ENCODE peak calls at places on chromosome 13, in six cellular contexts. One of them, this sample, is unnamed.

GRCh38 chr13:40341501-40341900 is 324.9 kb downstream of the FOXO1 start:
- DNase-seq in astrocyte of the spinal cord: no peak
- DNase-seq in ELR: no peak
- DNase-seq in lung microvascular endothelial cell: no peak
- DNase-seq in stimulated activated CD4-positive, alpha-beta T cell treated with anti-CD3 and anti-CD28 coated beads, Interleukin-4, amount 100 ng/mL, for 24 hours: no peak
- DNase-seq in nucleus accumbens: no peak
- DNase-seq in this sample: no peak

GRCh38 chr13:28131646-28132045 is 6.7 kb upstream of the PAN3 start:
- DNase-seq in astrocyte of the spinal cord: no peak
- DNase-seq in ELR: no peak
- DNase-seq in lung microvascular endothelial cell: no peak
- DNase-seq in stimulated activated CD4-positive, alpha-beta T cell treated with anti-CD3 and anti-CD28 coated beads, Interleukin-4, amount 100 ng/mL, for 24 hours: no peak
- DNase-seq in nucleus accumbens: no peak
- DNase-seq in this sample: no peak

GRCh38 chr13:113650275-113650674 is 7.7 kb downstream of the ATP4B start:
- DNase-seq in astrocyte of the spinal cord: no peak
- DNase-seq in ELR: no peak
- DNase-seq in lung microvascular endothelial cell: no peak
- DNase-seq in stimulated activated CD4-positive, alpha-beta T cell treated with anti-CD3 and anti-CD28 coated beads, Interleukin-4, amount 100 ng/mL, for 24 hours: no peak
- DNase-seq in nucleus accumbens: no peak
- DNase-seq in this sample: no peak

GRCh38 chr13:102812616-102813287 is 13.8 kb downstream of the BIVM start:
- DNase-seq in astrocyte of the spinal cord: peak
- DNase-seq in ELR: peak
- DNase-seq in lung microvascular endothelial cell: no peak
- DNase-seq in stimulated activated CD4-positive, alpha-beta T cell treated with anti-CD3 and anti-CD28 coated beads, Interleukin-4, amount 100 ng/mL, for 24 hours: no peak
- DNase-seq in nucleus accumbens: no peak
- DNase-seq in this sample: no peak

GRCh38 chr13:29573190-29573589 is 22.3 kb downstream of the SLC7A1 start:
- DNase-seq in astrocyte of the spinal cord: no peak
- DNase-seq in ELR: no peak
- DNase-seq in lung microvascular endothelial cell: peak
- DNase-seq in stimulated activated CD4-positive, alpha-beta T cell treated with anti-CD3 and anti-CD28 coated beads, Interleukin-4, amount 100 ng/mL, for 24 hours: no peak
- DNase-seq in nucleus accumbens: peak
- DNase-seq in this sample: no peak

GRCh38 chr13:26697069-26697955 is 63.3 kb downstream of the GPR12 start:
- DNase-seq in astrocyte of the spinal cord: no peak
- DNase-seq in ELR: no peak
- DNase-seq in lung microvascular endothelial cell: no peak
- DNase-seq in stimulated activated CD4-positive, alpha-beta T cell treated with anti-CD3 and anti-CD28 coated beads, Interleukin-4, amount 100 ng/mL, for 24 hours: no peak
- DNase-seq in nucleus accumbens: no peak
- DNase-seq in this sample: no peak

GRCh38 chr13:110185696-110186095 is 121.3 kb downstream of the COL4A1 start:
- DNase-seq in astrocyte of the spinal cord: peak
- DNase-seq in ELR: no peak
- DNase-seq in lung microvascular endothelial cell: no peak
- DNase-seq in stimulated activated CD4-positive, alpha-beta T cell treated with anti-CD3 and anti-CD28 coated beads, Interleukin-4, amount 100 ng/mL, for 24 hours: no peak
- DNase-seq in nucleus accumbens: no peak
- DNase-seq in this sample: no peak

GRCh38 chr13:82606008-82606407 is 1276.3 kb downstream of the SLITRK1 start:
- DNase-seq in astrocyte of the spinal cord: no peak
- DNase-seq in ELR: no peak
- DNase-seq in lung microvascular endothelial cell: no peak
- DNase-seq in stimulated activated CD4-positive, alpha-beta T cell treated with anti-CD3 and anti-CD28 coated beads, Interleukin-4, amount 100 ng/mL, for 24 hours: no peak
- DNase-seq in nucleus accumbens: no peak
- DNase-seq in this sample: no peak

GRCh38 chr13:42334329-42334706 is 62.4 kb downstream of the AKAP11 start:
- DNase-seq in astrocyte of the spinal cord: no peak
- DNase-seq in ELR: no peak
- DNase-seq in lung microvascular endothelial cell: no peak
- DNase-seq in stimulated activated CD4-positive, alpha-beta T cell treated with anti-CD3 and anti-CD28 coated beads, Interleukin-4, amount 100 ng/mL, for 24 hours: no peak
- DNase-seq in nucleus accumbens: no peak
- DNase-seq in this sample: no peak

GRCh38 chr13:30866692-30867669 is 39.1 kb upstream of the MEDAG start:
- DNase-seq in astrocyte of the spinal cord: no peak
- DNase-seq in ELR: no peak
- DNase-seq in lung microvascular endothelial cell: no peak
- DNase-seq in stimulated activated CD4-positive, alpha-beta T cell treated with anti-CD3 and anti-CD28 coated beads, Interleukin-4, amount 100 ng/mL, for 24 hours: no peak
- DNase-seq in nucleus accumbens: no peak
- DNase-seq in this sample: no peak

GRCh38 chr13:76472916-76473315 is 413.3 kb downstream of the KCTD12 start:
- DNase-seq in astrocyte of the spinal cord: no peak
- DNase-seq in ELR: no peak
- DNase-seq in lung microvascular endothelial cell: peak
- DNase-seq in stimulated activated CD4-positive, alpha-beta T cell treated with anti-CD3 and anti-CD28 coated beads, Interleukin-4, amount 100 ng/mL, for 24 hours: no peak
- DNase-seq in nucleus accumbens: no peak
- DNase-seq in this sample: no peak

GRCh38 chr13:111005808-111006494 is 91.1 kb upstream of the ANKRD10 start:
- DNase-seq in astrocyte of the spinal cord: peak
- DNase-seq in ELR: no peak
- DNase-seq in lung microvascular endothelial cell: peak
- DNase-seq in stimulated activated CD4-positive, alpha-beta T cell treated with anti-CD3 and anti-CD28 coated beads, Interleukin-4, amount 100 ng/mL, for 24 hours: no peak
- DNase-seq in nucleus accumbens: no peak
- DNase-seq in this sample: no peak

GRCh38 chr13:45331981-45332830 is 8.8 kb downstream of the TPT1 start:
- DNase-seq in astrocyte of the spinal cord: peak
- DNase-seq in ELR: peak
- DNase-seq in lung microvascular endothelial cell: peak
- DNase-seq in stimulated activated CD4-positive, alpha-beta T cell treated with anti-CD3 and anti-CD28 coated beads, Interleukin-4, amount 100 ng/mL, for 24 hours: no peak
- DNase-seq in nucleus accumbens: no peak
- DNase-seq in this sample: no peak

GRCh38 chr13:98896083-98896867 is 81.6 kb downstream of the DOCK9 start:
- DNase-seq in astrocyte of the spinal cord: no peak
- DNase-seq in ELR: no peak
- DNase-seq in lung microvascular endothelial cell: no peak
- DNase-seq in stimulated activated CD4-positive, alpha-beta T cell treated with anti-CD3 and anti-CD28 coated beads, Interleukin-4, amount 100 ng/mL, for 24 hours: no peak
- DNase-seq in nucleus accumbens: no peak
- DNase-seq in this sample: no peak

GRCh38 chr13:100541882-100542545 is 46.6 kb downstream of the GGACT start:
- DNase-seq in astrocyte of the spinal cord: no peak
- DNase-seq in ELR: no peak
- DNase-seq in lung microvascular endothelial cell: no peak
- DNase-seq in stimulated activated CD4-positive, alpha-beta T cell treated with anti-CD3 and anti-CD28 coated beads, Interleukin-4, amount 100 ng/mL, for 24 hours: no peak
- DNase-seq in nucleus accumbens: no peak
- DNase-seq in this sample: no peak

GRCh38 chr13:41916173-41916954 is 44.5 kb downstream of the VWA8 start:
- DNase-seq in astrocyte of the spinal cord: peak
- DNase-seq in ELR: peak
- DNase-seq in lung microvascular endothelial cell: peak
- DNase-seq in stimulated activated CD4-positive, alpha-beta T cell treated with anti-CD3 and anti-CD28 coated beads, Interleukin-4, amount 100 ng/mL, for 24 hours: peak
- DNase-seq in nucleus accumbens: no peak
- DNase-seq in this sample: no peak

GRCh38 chr13:21668665-21669599 is 1.9 kb upstream of the FGF9 start:
- DNase-seq in astrocyte of the spinal cord: peak
- DNase-seq in ELR: peak
- DNase-seq in lung microvascular endothelial cell: peak
- DNase-seq in stimulated activated CD4-positive, alpha-beta T cell treated with anti-CD3 and anti-CD28 coated beads, Interleukin-4, amount 100 ng/mL, for 24 hours: peak
- DNase-seq in nucleus accumbens: no peak
- DNase-seq in this sample: no peak

GRCh38 chr13:111572956-111573355 is 252.5 kb downstream of the TEX29 start:
- DNase-seq in astrocyte of the spinal cord: no peak
- DNase-seq in ELR: no peak
- DNase-seq in lung microvascular endothelial cell: no peak
- DNase-seq in stimulated activated CD4-positive, alpha-beta T cell treated with anti-CD3 and anti-CD28 coated beads, Interleukin-4, amount 100 ng/mL, for 24 hours: no peak
- DNase-seq in nucleus accumbens: no peak
- DNase-seq in this sample: no peak

GRCh38 chr13:35621989-35622388 is 145.5 kb upstream of the MAB21L1 start:
- DNase-seq in astrocyte of the spinal cord: no peak
- DNase-seq in ELR: peak
- DNase-seq in lung microvascular endothelial cell: no peak
- DNase-seq in stimulated activated CD4-positive, alpha-beta T cell treated with anti-CD3 and anti-CD28 coated beads, Interleukin-4, amount 100 ng/mL, for 24 hours: no peak
- DNase-seq in nucleus accumbens: no peak
- DNase-seq in this sample: no peak

GRCh38 chr13:73340069-73340468 is 281.3 kb downstream of the KLF5 start:
- DNase-seq in astrocyte of the spinal cord: no peak
- DNase-seq in ELR: peak
- DNase-seq in lung microvascular endothelial cell: no peak
- DNase-seq in stimulated activated CD4-positive, alpha-beta T cell treated with anti-CD3 and anti-CD28 coated beads, Interleukin-4, amount 100 ng/mL, for 24 hours: no peak
- DNase-seq in nucleus accumbens: no peak
- DNase-seq in this sample: no peak

GRCh38 chr13:26855071-26855470 is 94.5 kb upstream of the GPR12 start:
- DNase-seq in astrocyte of the spinal cord: no peak
- DNase-seq in ELR: no peak
- DNase-seq in lung microvascular endothelial cell: no peak
- DNase-seq in stimulated activated CD4-positive, alpha-beta T cell treated with anti-CD3 and anti-CD28 coated beads, Interleukin-4, amount 100 ng/mL, for 24 hours: no peak
- DNase-seq in nucleus accumbens: peak
- DNase-seq in this sample: no peak

GRCh38 chr13:23673354-23673753 is 103.1 kb downstream of the TNFRSF19 start:
- DNase-seq in astrocyte of the spinal cord: peak
- DNase-seq in ELR: peak
- DNase-seq in lung microvascular endothelial cell: peak
- DNase-seq in stimulated activated CD4-positive, alpha-beta T cell treated with anti-CD3 and anti-CD28 coated beads, Interleukin-4, amount 100 ng/mL, for 24 hours: no peak
- DNase-seq in nucleus accumbens: peak
- DNase-seq in this sample: no peak

GRCh38 chr13:46489586-46490023 is 63.4 kb upstream of the LRCH1 start:
- DNase-seq in astrocyte of the spinal cord: peak
- DNase-seq in ELR: peak
- DNase-seq in lung microvascular endothelial cell: no peak
- DNase-seq in stimulated activated CD4-positive, alpha-beta T cell treated with anti-CD3 and anti-CD28 coated beads, Interleukin-4, amount 100 ng/mL, for 24 hours: no peak
- DNase-seq in nucleus accumbens: no peak
- DNase-seq in this sample: no peak

GRCh38 chr13:110683921-110684320 is 22.0 kb downstream of the CARS2 start:
- DNase-seq in astrocyte of the spinal cord: no peak
- DNase-seq in ELR: no peak
- DNase-seq in lung microvascular endothelial cell: no peak
- DNase-seq in stimulated activated CD4-positive, alpha-beta T cell treated with anti-CD3 and anti-CD28 coated beads, Interleukin-4, amount 100 ng/mL, for 24 hours: no peak
- DNase-seq in nucleus accumbens: no peak
- DNase-seq in this sample: no peak

GRCh38 chr13:106851251-106851650 is 283.3 kb upstream of the ARGLU1 start:
- DNase-seq in astrocyte of the spinal cord: peak
- DNase-seq in ELR: peak
- DNase-seq in lung microvascular endothelial cell: peak
- DNase-seq in stimulated activated CD4-positive, alpha-beta T cell treated with anti-CD3 and anti-CD28 coated beads, Interleukin-4, amount 100 ng/mL, for 24 hours: no peak
- DNase-seq in nucleus accumbens: no peak
- DNase-seq in this sample: no peak

GRCh38 chr13:94703721-94704314 is 8.5 kb downstream of the SOX21 start:
- DNase-seq in astrocyte of the spinal cord: no peak
- DNase-seq in ELR: no peak
- DNase-seq in lung microvascular endothelial cell: no peak
- DNase-seq in stimulated activated CD4-positive, alpha-beta T cell treated with anti-CD3 and anti-CD28 coated beads, Interleukin-4, amount 100 ng/mL, for 24 hours: no peak
- DNase-seq in nucleus accumbens: peak
- DNase-seq in this sample: no peak